ENCODE peak calls at places on chromosome 22, in nine cellular contexts. O, C, R, Z, S, U, N, X and L are unnamed samples.

GRCh38 chr22:46803031-46803880 is 40.8 kb downstream of the TBC1D22A start:
- DNase-seq in O (no peak), U (no peak), C (no peak), N (peak; percentile 65), X (peak; percentile 71), Z (peak; percentile 56), S (peak; percentile 78), R (peak; percentile 62), L (peak; percentile 72)

GRCh38 chr22:39289445-39290247 is 29.8 kb downstream of the RPL3 start:
- DNase-seq in Z (no peak), C (no peak), O (no peak), N (no peak), X (no peak), S (no peak), R (no peak), U (no peak), L (no peak)

GRCh38 chr22:26398741-26399153 is 30.3 kb upstream of the ASPHD2 start:
- DNase-seq in R (peak; percentile 29), N (peak; percentile 36), X (peak; percentile 51), S (peak; percentile 76), Z (peak; percentile 57), U (no peak), O (peak; percentile 77), C (peak; percentile 8), L (peak; percentile 55)

GRCh38 chr22:27431896-27432295 is 369.7 kb downstream of the MN1 start:
- DNase-seq in C (no peak), U (no peak), X (no peak), N (no peak), O (no peak), S (no peak), Z (no peak), R (no peak), L (no peak)

GRCh38 chr22:50737728-50738648 is at the start of gene ACR:
- DNase-seq in N (no peak), X (no peak), R (no peak), O (no peak), U (no peak), S (no peak), C (no peak), Z (no peak), L (peak; percentile 13)

GRCh38 chr22:19203839-19204238 is 25.3 kb upstream of the SLC25A1 start:
- DNase-seq in R (no peak), S (no peak), Z (no peak), U (no peak), N (no peak), O (no peak), X (no peak), C (no peak), L (no peak)

GRCh38 chr22:32723632-32724031 is 77.9 kb upstream of the TIMP3 start:
- DNase-seq in X (peak; percentile 40), S (peak; percentile 61), U (no peak), N (peak; percentile 61), O (peak; percentile 95), C (peak; percentile 83), R (no peak), Z (peak; percentile 73), L (peak; percentile 34)

GRCh38 chr22:39960791-39961746 is 872 bp downstream of the TMA7B start:
- DNase-seq in C (peak; percentile 91), O (peak; percentile 75), N (peak; percentile 42), X (peak; percentile 40), R (no peak), S (peak; percentile 27), U (no peak), Z (no peak), L (peak; percentile 40)

GRCh38 chr22:45290410-45290936 is 5.7 kb downstream of the UPK3A start:
- DNase-seq in R (no peak), Z (no peak), S (peak; percentile 76), O (no peak), N (no peak), X (no peak), U (no peak), C (peak; percentile 39), L (peak; percentile 38)

GRCh38 chr22:37569921-37570660 is 9.8 kb downstream of the LGALS2 start:
- DNase-seq in N (no peak), X (no peak), U (no peak), Z (no peak), S (peak; percentile 49), R (no peak), O (no peak), C (no peak), L (peak; percentile 96)

GRCh38 chr22:29702025-29702930 is 17.5 kb upstream of the CABP7 start:
- DNase-seq in S (no peak), U (no peak), X (no peak), Z (no peak), R (no peak), N (no peak), C (no peak), O (no peak), L (no peak)

GRCh38 chr22:24156146-24156914 is 25.0 kb upstream of the SUSD2 start:
- DNase-seq in S (peak; percentile 72), Z (peak; percentile 65), R (peak; percentile 32), X (peak; percentile 75), N (no peak), C (no peak), U (no peak), O (peak; percentile 47), L (peak; percentile 45)

GRCh38 chr22:40044870-40045834 is 50.4 kb downstream of the FAM83F start:
- DNase-seq in S (peak; percentile 80), U (no peak), Z (peak; percentile 63), R (peak; percentile 65), N (peak; percentile 45), O (peak; percentile 40), C (no peak), X (peak; percentile 76), L (peak; percentile 56)

GRCh38 chr22:39481054-39481453 is 21.0 kb upstream of the MIEF1 start:
- DNase-seq in X (no peak), O (no peak), Z (no peak), C (no peak), N (no peak), U (no peak), S (no peak), R (no peak), L (no peak)

GRCh38 chr22:23518381-23519187 is 61.5 kb downstream of the IGLL1 start:
- DNase-seq in R (no peak), X (no peak), S (no peak), Z (no peak), O (no peak), U (no peak), C (no peak), N (no peak), L (no peak)